ENCODE peak calls at places on chromosomes 6 and 20, in seven cellular contexts. One of them, this sample, is unnamed. For H3K27me3, the result is how much of the 10 kb centered on the place peaks cover.

GRCh38 chr6:14887181-14887580 is 358.7 kb upstream of the JARID2 start:
- DNase-seq in MM.1S: no peak
- DNase-seq in GM23248: no peak
- DNase-seq in HCT116: no peak
- DNase-seq in neural progenitor cell: no peak
- DNase-seq in GM23338: no peak
- DNase-seq in hepatocyte: no peak
- DNase-seq in this sample: no peak

GRCh38 chr6:166989427-166990034 is 9.7 kb upstream of the CEP43 start:
- DNase-seq in GM23338: peak
- DNase-seq in GM23248: peak
- DNase-seq in neural progenitor cell: peak
- DNase-seq in HCT116: no peak
- DNase-seq in MM.1S: peak
- DNase-seq in hepatocyte: peak
- DNase-seq in this sample: peak

GRCh38 chr20:45164906-45165305 is 9.8 kb upstream of the PI3 start:
- DNase-seq in GM23248: no peak
- DNase-seq in GM23338: no peak
- DNase-seq in neural progenitor cell: no peak
- DNase-seq in MM.1S: no peak
- DNase-seq in HCT116: no peak
- DNase-seq in hepatocyte: no peak
- DNase-seq in this sample: no peak

GRCh38 chr20:49501917-49502316 is 19.4 kb upstream of the KCNB1 start:
- DNase-seq in GM23248: peak
- DNase-seq in HCT116: peak
- DNase-seq in MM.1S: no peak
- DNase-seq in GM23338: peak
- DNase-seq in hepatocyte: no peak
- DNase-seq in neural progenitor cell: peak
- DNase-seq in this sample: peak

GRCh38 chr20:9981834-9982233 is 53.0 kb upstream of the ANKEF1 start:
- DNase-seq in hepatocyte: peak
- DNase-seq in GM23248: no peak
- DNase-seq in neural progenitor cell: no peak
- DNase-seq in HCT116: no peak
- DNase-seq in GM23338: no peak
- DNase-seq in MM.1S: no peak
- DNase-seq in this sample: no peak

GRCh38 chr6:16683524-16684194 is 77.6 kb downstream of the ATXN1 start:
- DNase-seq in GM23338: no peak
- DNase-seq in HCT116: peak
- DNase-seq in GM23248: peak
- DNase-seq in neural progenitor cell: no peak
- DNase-seq in hepatocyte: no peak
- DNase-seq in MM.1S: no peak
- DNase-seq in this sample: peak

GRCh38 chr6:167791036-167791779 is 35.5 kb upstream of the AFDN start:
- DNase-seq in hepatocyte: peak
- DNase-seq in MM.1S: no peak
- DNase-seq in GM23248: no peak
- DNase-seq in GM23338: no peak
- DNase-seq in HCT116: no peak
- DNase-seq in neural progenitor cell: no peak
- DNase-seq in this sample: peak

GRCh38 chr20:54267510-54268003 is 59.7 kb downstream of the PFDN4 start:
- DNase-seq in GM23338: peak
- DNase-seq in GM23248: peak
- DNase-seq in hepatocyte: peak
- DNase-seq in MM.1S: no peak
- DNase-seq in HCT116: peak
- DNase-seq in neural progenitor cell: peak
- DNase-seq in this sample: peak

GRCh38 chr6:88477411-88477810 is 311.3 kb upstream of the CNR1 start:
- DNase-seq in neural progenitor cell: no peak
- DNase-seq in HCT116: no peak
- DNase-seq in hepatocyte: no peak
- DNase-seq in GM23338: no peak
- DNase-seq in MM.1S: no peak
- DNase-seq in GM23248: peak
- DNase-seq in this sample: no peak

GRCh38 chr6:136811261-136811660 is 11.1 kb upstream of the PEX7 start:
- DNase-seq in hepatocyte: no peak
- DNase-seq in GM23338: no peak
- DNase-seq in neural progenitor cell: no peak
- DNase-seq in GM23248: peak
- DNase-seq in HCT116: no peak
- DNase-seq in MM.1S: no peak
- DNase-seq in this sample: no peak

GRCh38 chr6:129490551-129491245 is 219.3 kb downstream of the ARHGAP18 start:
- DNase-seq in GM23248: peak
- DNase-seq in GM23338: peak
- DNase-seq in HCT116: peak
- DNase-seq in MM.1S: peak
- DNase-seq in neural progenitor cell: no peak
- DNase-seq in hepatocyte: peak
- DNase-seq in this sample: peak

GRCh38 chr6:84026721-84027164 is 6.8 kb upstream of the MRAP2 start:
- DNase-seq in GM23248: peak
- DNase-seq in neural progenitor cell: no peak
- DNase-seq in HCT116: no peak
- DNase-seq in MM.1S: no peak
- DNase-seq in hepatocyte: no peak
- DNase-seq in GM23338: no peak
- DNase-seq in this sample: no peak

GRCh38 chr20:37524221-37524700 is 3.2 kb downstream of the NNAT start:
- DNase-seq in GM23338: no peak
- DNase-seq in HCT116: no peak
- DNase-seq in neural progenitor cell: no peak
- DNase-seq in GM23248: no peak
- DNase-seq in hepatocyte: peak
- DNase-seq in MM.1S: no peak
- DNase-seq in this sample: no peak

GRCh38 chr6:26270121-26270861 is 94.7 kb upstream of the BTN3A2 start:
- DNase-seq in neural progenitor cell: peak
- DNase-seq in GM23248: no peak
- DNase-seq in MM.1S: peak
- DNase-seq in HCT116: no peak
- DNase-seq in hepatocyte: no peak
- DNase-seq in GM23338: peak
- DNase-seq in this sample: no peak

GRCh38 chr6:123105561-123105960 is 109.5 kb downstream of the CLVS2 start:
- DNase-seq in GM23338: no peak
- DNase-seq in HCT116: no peak
- DNase-seq in neural progenitor cell: no peak
- DNase-seq in hepatocyte: no peak
- DNase-seq in GM23248: no peak
- DNase-seq in MM.1S: no peak
- DNase-seq in this sample: no peak

GRCh38 chr6:4021862-4022715 is 56.8 kb downstream of the FAM217A start:
- DNase-seq in HCT116: no peak
- DNase-seq in neural progenitor cell: no peak
- DNase-seq in GM23248: peak
- DNase-seq in MM.1S: no peak
- DNase-seq in hepatocyte: no peak
- DNase-seq in GM23338: no peak
- DNase-seq in this sample: no peak

GRCh38 chr6:98824163-98824906 is 10.0 kb upstream of the POU3F2 start:
- DNase-seq in neural progenitor cell: peak
- DNase-seq in GM23338: peak
- DNase-seq in MM.1S: no peak
- DNase-seq in HCT116: no peak
- DNase-seq in GM23248: no peak
- DNase-seq in hepatocyte: no peak
- DNase-seq in this sample: no peak

DNA sequence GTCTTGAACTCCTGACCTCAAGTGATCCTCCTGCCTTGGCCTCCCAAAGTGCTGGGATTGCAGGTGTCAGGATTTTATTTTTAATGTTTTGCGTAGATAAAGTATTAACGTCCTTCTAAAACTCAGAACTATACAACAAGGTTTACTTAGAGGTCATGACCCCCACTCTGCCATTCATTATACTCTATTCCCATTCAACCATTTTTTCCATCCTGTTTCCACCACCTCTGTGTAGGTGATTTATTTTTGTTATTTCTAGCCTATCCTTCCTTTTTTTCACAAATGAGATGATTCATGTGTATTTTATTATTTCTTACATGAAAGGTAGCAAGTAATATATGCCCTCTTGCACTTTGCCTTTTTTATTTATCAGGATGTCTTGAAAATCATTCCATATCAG is 138.1 kb downstream of the FARS2 start:
- DNase-seq in HCT116: no peak
- DNase-seq in GM23248: no peak
- DNase-seq in GM23338: no peak
- DNase-seq in neural progenitor cell: no peak
- DNase-seq in MM.1S: no peak
- DNase-seq in hepatocyte: no peak
- DNase-seq in this sample: no peak
- H3K27me3 ChIP-seq in HCT116: under half
- H3K27me3 ChIP-seq in GM23248: under half
- H3K27me3 ChIP-seq in GM23338: under half
- H3K27me3 ChIP-seq in neural progenitor cell: under half
- H3K27me3 ChIP-seq in MM.1S: under half
- H3K27me3 ChIP-seq in hepatocyte: under half
- H3K27me3 ChIP-seq in this sample: under half

GRCh38 chr6:20412674-20413073 is 11.0 kb downstream of the E2F3 start:
- DNase-seq in MM.1S: no peak
- DNase-seq in GM23248: no peak
- DNase-seq in neural progenitor cell: no peak
- DNase-seq in HCT116: no peak
- DNase-seq in hepatocyte: no peak
- DNase-seq in GM23338: no peak
- DNase-seq in this sample: no peak

GRCh38 chr6:20413826-20414225 is 12.1 kb downstream of the E2F3 start:
- DNase-seq in GM23248: no peak
- DNase-seq in GM23338: no peak
- DNase-seq in HCT116: no peak
- DNase-seq in neural progenitor cell: no peak
- DNase-seq in hepatocyte: no peak
- DNase-seq in MM.1S: no peak
- DNase-seq in this sample: no peak

GRCh38 chr6:20415304-20416062 is 13.8 kb downstream of the E2F3 start:
- DNase-seq in GM23248: no peak
- DNase-seq in HCT116: no peak
- DNase-seq in neural progenitor cell: no peak
- DNase-seq in GM23338: no peak
- DNase-seq in hepatocyte: no peak
- DNase-seq in MM.1S: no peak
- DNase-seq in this sample: no peak

GRCh38 chr6:20416063-20416454 is 14.4 kb downstream of the E2F3 start:
- DNase-seq in hepatocyte: no peak
- DNase-seq in GM23248: no peak
- DNase-seq in neural progenitor cell: no peak
- DNase-seq in HCT116: no peak
- DNase-seq in MM.1S: no peak
- DNase-seq in GM23338: no peak
- DNase-seq in this sample: no peak

GRCh38 chr6:20414711-20415110 is 13.0 kb downstream of the E2F3 start:
- DNase-seq in MM.1S: no peak
- DNase-seq in GM23338: no peak
- DNase-seq in hepatocyte: no peak
- DNase-seq in HCT116: no peak
- DNase-seq in GM23248: no peak
- DNase-seq in neural progenitor cell: no peak
- DNase-seq in this sample: no peak
- TF ChIP-seq EZH2 in MM.1S: no peak
- TF ChIP-seq EZH2 in GM23338: no peak
- TF ChIP-seq EZH2 in hepatocyte: no peak
- TF ChIP-seq EZH2 in HCT116: no peak
- TF ChIP-seq EZH2 in GM23248: no peak
- TF ChIP-seq EZH2 in neural progenitor cell: no peak
- TF ChIP-seq EZH2 in this sample: no peak

GRCh38 chr6:93644611-93645010 is 225.3 kb upstream of the EPHA7 start:
- DNase-seq in hepatocyte: peak
- DNase-seq in neural progenitor cell: no peak
- DNase-seq in MM.1S: no peak
- DNase-seq in GM23338: no peak
- DNase-seq in HCT116: no peak
- DNase-seq in GM23248: no peak
- DNase-seq in this sample: no peak
- TF ChIP-seq EZH2phosphoT487 in hepatocyte: no peak
- TF ChIP-seq EZH2phosphoT487 in neural progenitor cell: no peak
- TF ChIP-seq EZH2phosphoT487 in MM.1S: no peak
- TF ChIP-seq EZH2phosphoT487 in GM23338: no peak
- TF ChIP-seq EZH2phosphoT487 in HCT116: no peak
- TF ChIP-seq EZH2phosphoT487 in GM23248: no peak
- TF ChIP-seq EZH2phosphoT487 in this sample: no peak

GRCh38 chr20:61030130-61030529 is 221.9 kb upstream of the CDH4 start:
- DNase-seq in MM.1S: no peak
- DNase-seq in neural progenitor cell: no peak
- DNase-seq in hepatocyte: no peak
- DNase-seq in GM23338: no peak
- DNase-seq in GM23248: no peak
- DNase-seq in HCT116: no peak
- DNase-seq in this sample: no peak
- H3K27me3 ChIP-seq in MM.1S: under half
- H3K27me3 ChIP-seq in neural progenitor cell: under half
- H3K27me3 ChIP-seq in hepatocyte: under half
- H3K27me3 ChIP-seq in GM23338: under half
- H3K27me3 ChIP-seq in GM23248: under half
- H3K27me3 ChIP-seq in HCT116: under half
- H3K27me3 ChIP-seq in this sample: under half

GRCh38 chr6:50824505-50824904 is 5.8 kb downstream of the TFAP2B start:
- DNase-seq in GM23338: peak
- DNase-seq in HCT116: no peak
- DNase-seq in GM23248: no peak
- DNase-seq in neural progenitor cell: no peak
- DNase-seq in MM.1S: no peak
- DNase-seq in hepatocyte: no peak
- DNase-seq in this sample: no peak
- TF ChIP-seq EZH2 in GM23338: no peak
- TF ChIP-seq EZH2 in HCT116: no peak
- TF ChIP-seq EZH2 in GM23248: no peak
- TF ChIP-seq EZH2 in neural progenitor cell: no peak
- TF ChIP-seq EZH2 in MM.1S: no peak
- TF ChIP-seq EZH2 in hepatocyte: no peak
- TF ChIP-seq EZH2 in this sample: no peak